ENCODE peak calls at places on chromosome 13, in four cellular contexts. One of them, this sample, is unnamed.
A peak's percentile ranks its signal among the peaks of the same experiment; 100 is the strongest.

GRCh38 chr13:53151692-53152421 is 123.2 kb downstream of the OLFM4 start:
- DNase-seq in suprapubic skin: no peak
- DNase-seq in breast epithelium: no peak
- DNase-seq in stomach: peak; percentile 51
- DNase-seq in this sample: no peak

GRCh38 chr13:29888306-29888705 is 37.9 kb upstream of the UBL3 start:
- DNase-seq in suprapubic skin: no peak
- DNase-seq in breast epithelium: no peak
- DNase-seq in stomach: no peak
- DNase-seq in this sample: no peak

GRCh38 chr13:51943721-51944120 is 67.5 kb downstream of the ATP7B start:
- DNase-seq in suprapubic skin: peak; percentile 49
- DNase-seq in breast epithelium: no peak
- DNase-seq in stomach: no peak
- DNase-seq in this sample: no peak

GRCh38 chr13:83498486-83499190 is 383.6 kb downstream of the SLITRK1 start:
- DNase-seq in suprapubic skin: no peak
- DNase-seq in breast epithelium: no peak
- DNase-seq in stomach: no peak
- DNase-seq in this sample: no peak

GRCh38 chr13:45196622-45197021 is 4.2 kb downstream of the KCTD4 start:
- DNase-seq in suprapubic skin: no peak
- DNase-seq in breast epithelium: no peak
- DNase-seq in stomach: no peak
- DNase-seq in this sample: no peak

GRCh38 chr13:48236528-48237353 is 3.7 kb downstream of the ITM2B start:
- DNase-seq in suprapubic skin: no peak
- DNase-seq in breast epithelium: no peak
- DNase-seq in stomach: no peak
- DNase-seq in this sample: no peak

GRCh38 chr13:100230813-100231575 is 142.1 kb downstream of the PCCA start:
- DNase-seq in suprapubic skin: no peak
- DNase-seq in breast epithelium: no peak
- DNase-seq in stomach: no peak
- DNase-seq in this sample: no peak

GRCh38 chr13:98142427-98143156 is at the start of gene FARP1:
- DNase-seq in suprapubic skin: peak; percentile 80
- DNase-seq in breast epithelium: peak; percentile 78
- DNase-seq in stomach: peak; percentile 88
- DNase-seq in this sample: peak; percentile 86

GRCh38 chr13:99356216-99357089 is 49.3 kb upstream of the GPR183 start:
- DNase-seq in suprapubic skin: no peak
- DNase-seq in breast epithelium: no peak
- DNase-seq in stomach: no peak
- DNase-seq in this sample: no peak

GRCh38 chr13:80074811-80075210 is 266.1 kb downstream of the SPRY2 start:
- DNase-seq in suprapubic skin: no peak
- DNase-seq in breast epithelium: no peak
- DNase-seq in stomach: no peak
- DNase-seq in this sample: no peak

GRCh38 chr13:56861472-56861871 is 279.2 kb upstream of the PRR20A start:
- DNase-seq in suprapubic skin: no peak
- DNase-seq in breast epithelium: no peak
- DNase-seq in stomach: no peak
- DNase-seq in this sample: no peak

GRCh38 chr13:20182231-20182846 is 10.4 kb downstream of the GJB2 start:
- DNase-seq in suprapubic skin: no peak
- DNase-seq in breast epithelium: no peak
- DNase-seq in stomach: peak; percentile 48
- DNase-seq in this sample: no peak

GRCh38 chr13:31224174-31224669 is 24.4 kb downstream of the B3GLCT start:
- DNase-seq in suprapubic skin: no peak
- DNase-seq in breast epithelium: no peak
- DNase-seq in stomach: no peak
- DNase-seq in this sample: no peak

GRCh38 chr13:106561551-106562170 is 6.3 kb downstream of the ARGLU1 start:
- DNase-seq in suprapubic skin: no peak
- DNase-seq in breast epithelium: no peak
- DNase-seq in stomach: no peak
- DNase-seq in this sample: no peak

GRCh38 chr13:102999498-102999897 is 66.7 kb downstream of the SLC10A2 start:
- DNase-seq in suprapubic skin: no peak
- DNase-seq in breast epithelium: no peak
- DNase-seq in stomach: no peak
- DNase-seq in this sample: no peak

GRCh38 chr13:77952737-77953136 is 34.1 kb upstream of the EDNRB start:
- DNase-seq in suprapubic skin: no peak
- DNase-seq in breast epithelium: no peak
- DNase-seq in stomach: no peak
- DNase-seq in this sample: no peak

DNA sequence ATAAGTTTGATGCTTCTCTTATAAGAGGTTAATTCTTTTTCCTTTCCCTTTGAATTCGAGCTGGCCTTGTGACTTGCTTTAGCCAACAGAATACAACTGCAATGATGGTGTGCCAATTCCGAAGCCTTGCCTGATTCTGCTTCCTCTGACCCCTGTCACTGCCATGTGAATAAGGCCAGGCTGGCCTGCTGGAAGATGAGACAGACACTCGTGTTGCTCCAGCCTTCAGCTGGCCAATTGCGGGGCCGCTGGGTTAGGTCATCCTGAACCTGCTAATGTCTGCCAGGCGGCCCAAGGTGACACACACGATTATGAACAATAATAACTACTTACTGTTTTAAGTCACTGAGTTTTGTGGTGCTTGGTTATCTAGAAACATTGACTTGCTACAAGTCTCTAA is 352.0 kb downstream of the MYO16 start:
- DNase-seq in suprapubic skin: no peak
- DNase-seq in breast epithelium: no peak
- DNase-seq in stomach: no peak
- DNase-seq in this sample: no peak
- TF ChIP-seq POLR2A in suprapubic skin: no peak
- TF ChIP-seq POLR2A in breast epithelium: no peak
- TF ChIP-seq POLR2A in stomach: no peak
- TF ChIP-seq POLR2A in this sample: no peak

GRCh38 chr13:26168276-26168814 is 53.8 kb downstream of the RNF6 start:
- DNase-seq in suprapubic skin: no peak
- DNase-seq in breast epithelium: no peak
- DNase-seq in stomach: no peak
- DNase-seq in this sample: no peak
- TF ChIP-seq POLR2AphosphoS5 in suprapubic skin: no peak
- TF ChIP-seq POLR2AphosphoS5 in breast epithelium: no peak
- TF ChIP-seq POLR2AphosphoS5 in stomach: no peak
- TF ChIP-seq POLR2AphosphoS5 in this sample: no peak

DNA sequence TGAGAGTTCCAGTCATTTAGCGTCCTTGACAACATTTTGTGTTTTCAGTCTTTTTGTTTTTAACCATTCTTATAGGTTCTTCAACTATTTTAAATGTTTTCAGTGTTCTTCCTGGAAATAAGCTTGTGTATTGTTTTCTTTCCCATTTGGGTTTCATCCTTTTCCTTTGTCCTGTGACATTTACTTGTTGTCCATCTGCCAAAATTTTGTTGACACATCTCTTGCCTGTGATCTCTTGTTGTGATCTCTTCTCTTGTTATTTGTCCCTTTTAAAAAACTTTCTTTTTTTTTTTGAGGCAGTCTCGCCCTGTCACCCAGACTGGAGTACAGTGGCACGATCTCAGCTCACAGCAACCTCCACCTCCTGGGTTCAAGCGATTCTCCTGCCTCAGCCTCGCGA is 96.5 kb downstream of the PDS5B start:
- DNase-seq in suprapubic skin: no peak
- DNase-seq in breast epithelium: no peak
- DNase-seq in stomach: no peak
- DNase-seq in this sample: no peak
- H3K27ac ChIP-seq in suprapubic skin: no peak overlapping the region
- H3K27ac ChIP-seq in breast epithelium: no peak overlapping the region
- H3K27ac ChIP-seq in stomach: no peak overlapping the region
- H3K27ac ChIP-seq in this sample: no peak overlapping the region

DNA sequence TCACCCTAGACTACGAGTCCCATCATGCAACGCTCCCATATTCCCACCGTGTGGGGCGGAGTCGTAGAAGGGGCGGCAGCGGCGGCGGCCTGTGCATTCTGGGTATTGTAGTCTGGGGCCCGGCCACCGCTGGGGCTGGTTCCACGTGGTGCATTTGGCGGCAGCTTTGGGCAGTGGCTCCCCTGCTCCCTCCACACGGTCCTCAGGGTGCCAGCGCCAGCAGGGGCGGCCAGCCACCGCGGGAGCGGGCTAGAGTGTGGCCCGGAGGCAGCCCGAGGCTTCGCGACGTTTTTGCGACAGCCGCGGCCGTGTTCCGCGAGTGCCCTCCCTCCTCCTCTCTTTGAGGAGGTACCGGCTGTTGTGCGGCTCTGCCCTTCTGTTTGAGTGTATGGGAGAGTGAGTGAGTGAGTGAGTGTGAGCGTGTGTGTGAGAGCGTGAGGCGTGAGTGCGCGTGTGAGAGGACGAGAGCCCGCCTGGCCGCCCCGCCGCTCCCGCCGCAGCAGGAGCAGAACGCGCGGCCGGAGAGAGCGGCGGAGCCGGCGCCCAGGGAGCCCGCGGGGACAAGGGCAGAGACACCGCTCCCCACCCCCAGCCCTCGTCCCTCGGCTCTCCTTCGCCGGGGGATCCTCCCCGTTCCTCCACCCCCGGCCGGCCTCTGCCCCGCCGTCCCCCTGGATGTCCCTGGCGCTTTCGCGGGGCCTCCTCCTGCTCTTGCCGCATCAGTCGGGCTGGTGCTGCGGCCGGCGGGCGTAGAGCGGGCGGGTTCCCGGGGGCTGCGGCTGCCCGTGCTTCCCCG is at the start of gene CDK8:
- DNase-seq in suprapubic skin: peak; percentile 91
- DNase-seq in breast epithelium: peak; percentile 72
- DNase-seq in stomach: peak; percentile 88
- DNase-seq in this sample: peak; percentile 93
- TF ChIP-seq POLR2A in suprapubic skin: no peak
- TF ChIP-seq POLR2A in breast epithelium: no peak
- TF ChIP-seq POLR2A in stomach: no peak
- TF ChIP-seq POLR2A in this sample: peak; percentile 77

GRCh38 chr13:113224486-113224885 is 15.1 kb downstream of the CUL4A start:
- DNase-seq in suprapubic skin: peak; percentile 44
- DNase-seq in breast epithelium: no peak
- DNase-seq in stomach: no peak
- DNase-seq in this sample: no peak

GRCh38 chr13:113220141-113220598 is 10.8 kb downstream of the CUL4A start:
- DNase-seq in suprapubic skin: no peak
- DNase-seq in breast epithelium: no peak
- DNase-seq in stomach: peak; percentile 60
- DNase-seq in this sample: no peak

GRCh38 chr13:113216165-113217056 is 7.0 kb downstream of the CUL4A start:
- DNase-seq in suprapubic skin: no peak
- DNase-seq in breast epithelium: no peak
- DNase-seq in stomach: peak; percentile 60
- DNase-seq in this sample: no peak

GRCh38 chr13:113220877-113221276 is 11.5 kb downstream of the CUL4A start:
- DNase-seq in suprapubic skin: no peak
- DNase-seq in breast epithelium: no peak
- DNase-seq in stomach: no peak
- DNase-seq in this sample: no peak

DNA sequence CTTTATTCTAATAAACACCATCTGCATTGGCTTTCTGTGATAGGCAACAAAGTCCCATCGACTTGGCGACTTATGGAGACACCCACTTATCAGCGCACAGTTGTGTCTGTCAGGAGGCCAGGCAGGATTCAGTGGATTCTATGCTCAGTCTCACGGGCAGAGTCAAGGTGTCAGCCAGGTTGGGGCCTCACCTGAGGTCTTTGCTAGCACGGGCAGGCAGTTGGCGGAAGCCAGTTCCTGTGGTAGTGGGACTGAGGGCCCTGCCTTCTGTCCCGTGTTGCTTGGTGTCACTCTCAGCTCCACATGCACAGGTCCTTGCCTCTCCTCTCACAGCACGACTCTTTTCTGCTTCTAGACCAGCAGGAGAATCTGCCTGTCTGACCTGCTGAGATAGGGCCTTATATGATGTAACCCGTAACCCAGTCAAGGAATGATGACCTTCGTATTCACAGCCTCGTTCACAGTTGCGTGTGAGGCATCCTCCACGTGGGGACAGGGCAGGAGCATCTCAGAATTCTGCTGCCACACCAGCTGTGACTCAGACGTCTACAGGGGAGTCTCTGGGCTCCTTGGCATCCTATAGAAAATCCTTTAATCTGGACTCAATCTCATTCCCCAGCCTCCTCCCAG is 10.0 kb downstream of the CUL4A start:
- DNase-seq in suprapubic skin: no peak
- DNase-seq in breast epithelium: no peak
- DNase-seq in stomach: no peak
- DNase-seq in this sample: no peak
- TF ChIP-seq POLR2AphosphoS5 in suprapubic skin: no peak
- TF ChIP-seq POLR2AphosphoS5 in breast epithelium: no peak
- TF ChIP-seq POLR2AphosphoS5 in stomach: no peak
- TF ChIP-seq POLR2AphosphoS5 in this sample: no peak

DNA sequence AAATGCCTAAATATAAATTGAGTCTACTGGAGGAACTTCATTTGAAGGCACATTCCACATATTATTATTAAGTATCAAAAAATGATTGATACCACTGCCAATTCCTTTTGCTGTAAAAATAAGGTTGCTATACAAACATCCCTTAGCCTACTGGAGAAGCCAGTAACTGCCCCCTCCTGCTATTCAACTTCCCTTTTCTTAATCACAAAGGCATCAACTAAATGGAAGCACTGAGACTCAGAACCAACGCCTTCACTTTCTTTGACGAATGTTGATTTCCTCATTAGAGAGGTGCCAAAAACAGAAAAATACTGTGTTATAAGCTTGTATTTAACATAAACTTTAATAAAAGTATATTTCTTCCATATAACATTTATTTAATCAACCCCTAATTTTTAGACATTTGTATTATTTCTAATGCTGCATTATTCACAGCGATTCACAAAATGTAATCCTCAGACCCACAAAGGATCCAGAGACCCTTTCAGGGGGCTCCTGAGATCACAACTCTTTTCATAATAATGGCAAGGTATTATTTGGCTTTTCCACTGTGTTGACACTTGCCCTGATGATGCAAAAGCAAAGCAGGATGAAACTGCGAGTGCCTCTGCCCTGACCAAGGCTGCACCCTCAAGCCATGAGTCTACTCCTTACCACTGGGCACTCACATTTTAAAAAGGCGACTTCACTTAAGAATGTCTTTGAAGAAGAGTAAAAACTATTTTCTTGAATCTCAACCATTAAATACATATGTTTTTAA is 11.6 kb downstream of the ELF1 start:
- DNase-seq in suprapubic skin: no peak
- DNase-seq in breast epithelium: no peak
- DNase-seq in stomach: no peak
- DNase-seq in this sample: no peak
- H3K27ac ChIP-seq in suprapubic skin: peak overlapping the region; percentile 23
- H3K27ac ChIP-seq in breast epithelium: no peak overlapping the region
- H3K27ac ChIP-seq in stomach: no peak overlapping the region
- H3K27ac ChIP-seq in this sample: no peak overlapping the region

This sample was measured in sigmoid colon.